ENCODE peak calls at places on chromosomes 13 and 19, in six cellular contexts. N, C, J, P, S and D are unnamed samples.

GRCh38 chr19:418761-419632 is 10.1 kb upstream of the C2CD4C start:
- DNase-seq in N (no peak), C (no peak), J (no peak), P (no peak), S (peak; percentile 69), D (no peak)

GRCh38 chr19:16070366-16070990 is 5.8 kb upstream of the TPM4 start:
- DNase-seq in N (peak; percentile 76), C (no peak), J (peak; percentile 94), P (peak; percentile 48), S (peak; percentile 96), D (peak; percentile 81)

GRCh38 chr19:39568604-39569003 is 28.6 kb upstream of the EID2 start:
- DNase-seq in N (no peak), C (no peak), J (no peak), P (no peak), S (no peak), D (no peak)

GRCh38 chr19:9721861-9722260 is 46.7 kb downstream of the ZNF846 start:
- DNase-seq in N (no peak), C (no peak), J (no peak), P (no peak), S (no peak), D (no peak)

GRCh38 chr13:94061316-94061715 is 418.2 kb downstream of the DCT start:
- DNase-seq in N (no peak), C (peak; percentile 79), J (no peak), P (no peak), S (no peak), D (no peak)

GRCh38 chr19:15487038-15487437 is 7.7 kb upstream of the PGLYRP2 start:
- DNase-seq in N (no peak), C (no peak), J (no peak), P (no peak), S (no peak), D (no peak)

GRCh38 chr13:44331912-44332840 is 41.4 kb upstream of the SERP2 start:
- DNase-seq in N (no peak), C (peak; percentile 84), J (no peak), P (peak; percentile 81), S (no peak), D (no peak)

GRCh38 chr19:40231544-40232424 is 5.3 kb upstream of the CCNP start:
- DNase-seq in N (no peak), C (no peak), J (no peak), P (peak; percentile 61), S (no peak), D (no peak)

GRCh38 chr13:34657716-34658115 is 284.4 kb upstream of the NBEA start:
- DNase-seq in N (no peak), C (peak; percentile 24), J (no peak), P (no peak), S (no peak), D (no peak)

GRCh38 chr19:37007587-37008220 is 70.5 kb upstream of the ZNF420 start:
- DNase-seq in N (no peak), C (no peak), J (peak; percentile 60), P (peak; percentile 88), S (peak; percentile 81), D (no peak)

GRCh38 chr13:112605531-112605990 is 17.6 kb upstream of the TUBGCP3 start:
- DNase-seq in N (no peak), C (no peak), J (no peak), P (no peak), S (peak; percentile 68), D (no peak)

GRCh38 chr19:15374796-15375440 is 4.7 kb downstream of the AKAP8 start:
- DNase-seq in N (no peak), C (no peak), J (no peak), P (peak; percentile 83), S (peak; percentile 85), D (no peak)

GRCh38 chr19:19077103-19077502 is 13.3 kb downstream of the SLC25A42 start:
- DNase-seq in N (no peak), C (no peak), J (no peak), P (no peak), S (no peak), D (no peak)
- H3K9me3 ChIP-seq in N (no peaks in the 10 kb centered on the region), C (no peaks in the 10 kb centered on the region), J (no peaks in the 10 kb centered on the region), P (no peaks in the 10 kb centered on the region), S (no peaks in the 10 kb centered on the region), D (no peaks in the 10 kb centered on the region)

GRCh38 chr19:44163789-44164188 is 1.1 kb upstream of the ZNF226 start:
- DNase-seq in N (no peak), C (no peak), J (no peak), P (no peak), S (no peak), D (no peak)

GRCh38 chr19:44164327-44164672 is 600 bp upstream of the ZNF226 start:
- DNase-seq in N (no peak), C (no peak), J (no peak), P (no peak), S (no peak), D (no peak)

GRCh38 chr19:44164673-44165512 is at the start of gene ZNF226:
- DNase-seq in N (peak; percentile 64), C (peak; percentile 99), J (peak; percentile 82), P (peak; percentile 94), S (peak; percentile 91), D (peak; percentile 49)
- H3K9me3 ChIP-seq in N (peaks cover 12% of the 10 kb centered on the region), C (peaks cover 3% of the 10 kb centered on the region), J (peaks cover 62% of the 10 kb centered on the region), P (peaks cover 41% of the 10 kb centered on the region), S (peaks cover 86% of the 10 kb centered on the region), D (peaks cover 11% of the 10 kb centered on the region)

GRCh38 chr19:57709616-57710015 is 612 bp upstream of the ZNF154 start:
- DNase-seq in N (no peak), C (no peak), J (no peak), P (no peak), S (no peak), D (no peak)

GRCh38 chr19:57712222-57712621 is 3.2 kb upstream of the ZNF154 start:
- DNase-seq in N (no peak), C (no peak), J (no peak), P (no peak), S (no peak), D (no peak)

GRCh38 chr19:57708641-57709354 is at the start of gene ZNF154:
- DNase-seq in N (peak; percentile 27), C (peak; percentile 67), J (peak; percentile 33), P (peak; percentile 53), S (peak; percentile 84), D (peak; percentile 22)

GRCh38 chr19:57701625-57702024 is 7.4 kb downstream of the ZNF154 start:
- DNase-seq in N (no peak), C (no peak), J (no peak), P (no peak), S (no peak), D (no peak)

GRCh38 chr19:57706346-57706745 is 2.7 kb downstream of the ZNF154 start:
- DNase-seq in N (no peak), C (no peak), J (no peak), P (no peak), S (no peak), D (no peak)
- H3K9me3 ChIP-seq in N (peaks cover 51% of the 10 kb centered on the region), C (peaks cover 51% of the 10 kb centered on the region), J (peaks cover 99% of the 10 kb centered on the region), P (peaks cover 28% of the 10 kb centered on the region), S (peaks cover 100% of the 10 kb centered on the region), D (peaks cover 25% of the 10 kb centered on the region)

DNA sequence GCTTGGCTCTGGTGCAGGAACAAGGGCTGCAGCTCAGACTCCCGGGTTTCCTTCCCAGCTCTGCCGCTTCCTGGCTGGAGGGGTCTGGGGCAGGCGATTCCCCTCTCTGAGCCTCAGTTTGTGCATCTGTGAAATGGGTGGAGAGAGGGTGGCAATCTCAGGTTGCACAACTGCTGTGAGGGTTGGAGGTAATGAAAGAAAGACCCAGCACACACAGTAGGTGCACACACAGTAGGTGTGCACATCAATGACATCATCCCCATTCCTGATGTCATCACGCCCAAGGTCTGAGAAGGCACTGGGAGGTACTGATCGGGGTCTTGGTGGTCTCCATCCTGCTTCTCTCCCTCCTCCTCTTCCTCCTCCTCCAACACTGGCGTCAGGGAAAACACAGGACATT is 2.7 kb downstream of the LILRB4 start:
- DNase-seq in N (no peak), C (no peak), J (no peak), P (no peak), S (no peak), D (no peak)
- H3K9me3 ChIP-seq in N (peaks cover 6% of the 10 kb centered on the region), C (peaks cover 39% of the 10 kb centered on the region), J (no peaks in the 10 kb centered on the region), P (peaks cover 15% of the 10 kb centered on the region), S (peaks cover 19% of the 10 kb centered on the region), D (no peaks in the 10 kb centered on the region)

GRCh38 chr19:13987101-13987890 is 18.8 kb downstream of the RFX1 start:
- DNase-seq in N (no peak), C (no peak), J (no peak), P (peak; percentile 83), S (peak; percentile 88), D (no peak)

GRCh38 chr19:13984186-13984585 is 21.9 kb downstream of the RFX1 start:
- DNase-seq in N (no peak), C (no peak), J (no peak), P (no peak), S (no peak), D (no peak)

GRCh38 chr19:13984875-13985741 is 21.0 kb downstream of the RFX1 start:
- DNase-seq in N (no peak), C (no peak), J (no peak), P (no peak), S (no peak), D (peak; percentile 35)

GRCh38 chr19:13985771-13986347 is 20.3 kb downstream of the RFX1 start:
- DNase-seq in N (no peak), C (no peak), J (no peak), P (no peak), S (no peak), D (no peak)

GRCh38 chr19:13986348-13986904 is 19.7 kb downstream of the RFX1 start:
- DNase-seq in N (peak; percentile 99), C (peak; percentile 72), J (peak; percentile 88), P (peak; percentile 91), S (peak; percentile 99), D (peak; percentile 96)
- H3K9me3 ChIP-seq in N (no peaks in the 10 kb centered on the region), C (no peaks in the 10 kb centered on the region), J (no peaks in the 10 kb centered on the region), P (no peaks in the 10 kb centered on the region), S (no peaks in the 10 kb centered on the region), D (no peaks in the 10 kb centered on the region)

DNA sequence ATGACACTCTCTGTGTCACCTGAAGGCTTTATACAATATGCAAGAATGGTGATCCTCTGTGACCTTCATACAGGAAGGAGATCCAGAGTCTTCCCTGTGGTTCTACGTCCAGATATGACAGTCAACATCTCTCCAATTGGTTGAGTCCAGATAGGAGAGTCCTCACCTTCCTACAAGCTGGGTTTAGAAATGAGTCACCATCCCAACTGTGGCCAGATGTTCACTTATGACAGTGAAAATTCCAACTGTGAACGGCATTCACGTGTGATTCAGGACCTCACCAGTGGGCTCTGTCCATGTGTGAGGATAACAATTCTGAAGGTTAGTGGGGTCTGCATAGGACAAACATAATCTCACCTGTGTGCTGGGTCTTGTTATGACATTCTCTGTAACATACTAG is 52.5 kb upstream of the ZNF728 start:
- DNase-seq in N (no peak), C (no peak), J (no peak), P (no peak), S (no peak), D (no peak)
- H3K9me3 ChIP-seq in N (no peaks in the 10 kb centered on the region), C (peaks cover 22% of the 10 kb centered on the region), J (peaks cover 15% of the 10 kb centered on the region), P (no peaks in the 10 kb centered on the region), S (peaks cover 61% of the 10 kb centered on the region), D (no peaks in the 10 kb centered on the region)

DNA sequence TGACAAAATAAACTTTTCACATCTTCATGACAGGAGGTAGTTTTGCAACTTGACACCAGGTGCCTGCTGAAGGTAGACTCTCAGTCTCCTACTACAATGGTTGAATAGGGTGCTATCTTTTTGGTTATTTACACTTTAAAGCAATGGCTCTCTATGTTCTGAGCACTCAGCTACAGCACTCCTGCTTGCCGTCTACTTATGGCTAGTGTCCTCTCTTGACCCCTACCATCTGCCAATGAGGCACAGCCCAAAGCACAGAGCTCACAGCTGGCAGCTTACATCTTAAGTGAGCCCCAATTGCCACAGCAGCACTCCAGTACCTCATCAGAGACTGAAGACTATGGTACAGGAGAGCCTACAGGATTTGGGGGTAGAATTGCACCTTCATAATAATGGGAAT is 11.4 kb downstream of the ZNF708 start:
- DNase-seq in N (no peak), C (no peak), J (no peak), P (peak; percentile 29), S (no peak), D (no peak)
- H3K9me3 ChIP-seq in N (no peaks in the 10 kb centered on the region), C (peaks cover 5% of the 10 kb centered on the region), J (peaks cover 3% of the 10 kb centered on the region), P (no peaks in the 10 kb centered on the region), S (peaks cover 68% of the 10 kb centered on the region), D (no peaks in the 10 kb centered on the region)